ENCODE peak calls at places on chromosomes 2 and 18, in five cellular contexts. C is cardiac muscle cell, U is fibroblast of lung, V is iPS DF 6.9, Z is A673. B is an unnamed sample.

GRCh38 chr2:222844323-222844722 is 16.5 kb upstream of the ACSL3 start:
- DNase-seq in C (no peak), U (peak; percentile 92), V (no peak), Z (no peak), B (peak; percentile 39)

GRCh38 chr2:172178035-172178434 is 75.3 kb upstream of the DLX2 start:
- DNase-seq in C (no peak), U (peak; percentile 85), V (no peak), Z (no peak), B (no peak)

GRCh38 chr2:100780203-100781008 is 39.5 kb upstream of the NPAS2 start:
- DNase-seq in C (no peak), U (peak; percentile 88), V (no peak), Z (no peak), B (no peak)

GRCh38 chr2:20615466-20616241 is 35.2 kb downstream of the HS1BP3 start:
- DNase-seq in C (no peak), U (no peak), V (no peak), Z (no peak), B (no peak)

GRCh38 chr18:46431522-46432171 is 225.4 kb downstream of the LOXHD1 start:
- DNase-seq in C (no peak), U (no peak), V (no peak), Z (no peak), B (no peak)

GRCh38 chr2:74991977-74992376 is 33.5 kb downstream of the POLE4 start:
- DNase-seq in C (peak; percentile 31), U (peak; percentile 38), V (no peak), Z (no peak), B (no peak)

GRCh38 chr2:156332452-156333273 is at the start of gene NR4A2:
- DNase-seq in C (peak; percentile 84), U (peak; percentile 88), V (no peak), Z (peak; percentile 87), B (peak; percentile 92)

GRCh38 chr2:212156114-212156513 is 382.5 kb downstream of the ERBB4 start:
- DNase-seq in C (no peak), U (no peak), V (no peak), Z (no peak), B (no peak)

GRCh38 chr2:230690439-230690838 is 22.2 kb upstream of the CAB39 start:
- DNase-seq in C (no peak), U (peak; percentile 83), V (no peak), Z (no peak), B (no peak)

GRCh38 chr2:26203906-26204305 is 31.0 kb downstream of the GAREM2 start:
- DNase-seq in C (no peak), U (no peak), V (no peak), Z (no peak), B (no peak)

GRCh38 chr2:126963390-126963789 is 64.7 kb downstream of the TEX51 start:
- DNase-seq in C (no peak), U (no peak), V (no peak), Z (no peak), B (no peak)

GRCh38 chr2:205680067-205680466 is 2.2 kb upstream of the NRP2 start:
- DNase-seq in C (peak; percentile 96), U (peak; percentile 88), V (peak; percentile 86), Z (peak; percentile 97), B (peak; percentile 84)

GRCh38 chr18:37266290-37266689 is 299.3 kb downstream of the CELF4 start:
- DNase-seq in C (peak; percentile 24), U (no peak), V (no peak), Z (no peak), B (no peak)

GRCh38 chr2:209809256-209809655 is 37.6 kb downstream of the UNC80 start:
- DNase-seq in C (no peak), U (no peak), V (no peak), Z (no peak), B (no peak)

GRCh38 chr18:36099311-36099710 is 29.8 kb downstream of the SLC39A6 start:
- DNase-seq in C (no peak), U (no peak), V (no peak), Z (no peak), B (no peak)
- H3K27ac ChIP-seq in C (no peak overlapping the region), U (no peak overlapping the region), V (no peak overlapping the region), Z (no peak overlapping the region), B (no peak overlapping the region)

GRCh38 chr2:98709530-98709929 is 21.4 kb downstream of the MGAT4A start:
- DNase-seq in C (no peak), U (peak; percentile 21), V (no peak), Z (no peak), B (no peak)
- H3K27ac ChIP-seq in C (no peak overlapping the region), U (no peak overlapping the region), V (no peak overlapping the region), Z (no peak overlapping the region), B (no peak overlapping the region)

GRCh38 chr2:9769171-9770005 is 73.9 kb upstream of the TAF1B start:
- DNase-seq in C (no peak), U (peak; percentile 57), V (no peak), Z (no peak), B (no peak)
- H3K27ac ChIP-seq in C (no peak overlapping the region), U (no peak overlapping the region), V (no peak overlapping the region), Z (no peak overlapping the region), B (no peak overlapping the region)

DNA sequence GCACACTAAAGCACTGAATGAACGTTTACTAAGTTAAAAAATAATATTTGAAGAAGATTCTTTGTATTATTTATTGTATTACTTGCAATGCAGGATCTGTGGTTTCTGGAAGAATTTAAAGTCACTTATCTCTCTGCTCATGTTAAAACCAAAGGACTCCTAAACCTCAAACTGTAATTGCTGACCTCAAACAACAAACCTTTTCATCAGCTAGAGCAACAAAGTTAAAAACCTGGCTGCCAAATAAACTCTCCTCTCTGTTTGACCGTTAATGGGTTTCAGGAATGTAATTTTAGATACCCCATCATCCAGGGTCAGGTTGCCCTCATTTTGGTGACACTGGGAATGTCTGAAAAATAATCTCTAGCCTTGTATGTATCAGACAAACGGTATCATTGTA is 239.1 kb downstream of the TGIF1 start:
- DNase-seq in C (no peak), U (peak; percentile 86), V (no peak), Z (no peak), B (no peak)
- H3K27ac ChIP-seq in C (no peak overlapping the region), U (peak overlapping the region; percentile 40), V (no peak overlapping the region), Z (no peak overlapping the region), B (no peak overlapping the region)

B was measured in adrenal gland.